ENCODE peak calls at places on chromosomes 12 and 14, in eight cellular contexts. One of them, this sample, is unnamed.

GRCh38 chr14:62807636-62808035 is 237.6 kb downstream of the KCNH5 start:
- DNase-seq in iris pigment epithelial cell: no peak
- DNase-seq in tibial nerve: no peak
- DNase-seq in hippocampal formation: no peak
- DNase-seq in NCI-H1092 treated with DMSO at 0.1 percent for 48 hours: no peak
- DNase-seq in activated T-helper 1 cell treated with anti-CD3 and anti-CD28 coated beads, Interleukin-2, amount 50 U/mL, for 16 hours: no peak
- DNase-seq in AG10803: no peak
- DNase-seq in HS-5: no peak
- DNase-seq in this sample: no peak

GRCh38 chr14:67514650-67515385 is 18.3 kb upstream of the PLEKHH1 start:
- DNase-seq in iris pigment epithelial cell: peak; percentile 44
- DNase-seq in tibial nerve: no peak
- DNase-seq in NCI-H1092 treated with DMSO at 0.1 percent for 48 hours: peak; percentile 53
- DNase-seq in activated T-helper 1 cell treated with anti-CD3 and anti-CD28 coated beads, Interleukin-2, amount 50 U/mL, for 16 hours: no peak
- DNase-seq in AG10803: peak; percentile 33
- DNase-seq in hippocampal formation: no peak
- DNase-seq in HS-5: no peak
- DNase-seq in this sample: peak; percentile 43

GRCh38 chr12:83945871-83946270 is 966.7 kb downstream of the SLC6A15 start:
- DNase-seq in tibial nerve: no peak
- DNase-seq in hippocampal formation: no peak
- DNase-seq in NCI-H1092 treated with DMSO at 0.1 percent for 48 hours: no peak
- DNase-seq in iris pigment epithelial cell: peak; percentile 77
- DNase-seq in AG10803: peak; percentile 53
- DNase-seq in activated T-helper 1 cell treated with anti-CD3 and anti-CD28 coated beads, Interleukin-2, amount 50 U/mL, for 16 hours: no peak
- DNase-seq in HS-5: peak; percentile 58
- DNase-seq in this sample: no peak

GRCh38 chr12:11653215-11653753 is 3.8 kb downstream of the ETV6 start:
- DNase-seq in activated T-helper 1 cell treated with anti-CD3 and anti-CD28 coated beads, Interleukin-2, amount 50 U/mL, for 16 hours: no peak
- DNase-seq in AG10803: peak; percentile 37
- DNase-seq in tibial nerve: no peak
- DNase-seq in NCI-H1092 treated with DMSO at 0.1 percent for 48 hours: no peak
- DNase-seq in iris pigment epithelial cell: peak; percentile 35
- DNase-seq in hippocampal formation: no peak
- DNase-seq in HS-5: no peak
- DNase-seq in this sample: no peak

GRCh38 chr12:50041461-50041860 is 15.9 kb upstream of the ASIC1 start:
- DNase-seq in activated T-helper 1 cell treated with anti-CD3 and anti-CD28 coated beads, Interleukin-2, amount 50 U/mL, for 16 hours: no peak
- DNase-seq in tibial nerve: no peak
- DNase-seq in HS-5: no peak
- DNase-seq in NCI-H1092 treated with DMSO at 0.1 percent for 48 hours: no peak
- DNase-seq in iris pigment epithelial cell: no peak
- DNase-seq in hippocampal formation: no peak
- DNase-seq in AG10803: no peak
- DNase-seq in this sample: no peak

GRCh38 chr12:101480849-101481248 is 5.7 kb downstream of the SPIC start:
- DNase-seq in hippocampal formation: no peak
- DNase-seq in NCI-H1092 treated with DMSO at 0.1 percent for 48 hours: no peak
- DNase-seq in iris pigment epithelial cell: no peak
- DNase-seq in tibial nerve: no peak
- DNase-seq in AG10803: no peak
- DNase-seq in activated T-helper 1 cell treated with anti-CD3 and anti-CD28 coated beads, Interleukin-2, amount 50 U/mL, for 16 hours: no peak
- DNase-seq in HS-5: no peak
- DNase-seq in this sample: no peak

GRCh38 chr14:51921026-51921425 is 60.6 kb downstream of the GNG2 start:
- DNase-seq in AG10803: no peak
- DNase-seq in NCI-H1092 treated with DMSO at 0.1 percent for 48 hours: no peak
- DNase-seq in hippocampal formation: no peak
- DNase-seq in iris pigment epithelial cell: peak; percentile 20
- DNase-seq in activated T-helper 1 cell treated with anti-CD3 and anti-CD28 coated beads, Interleukin-2, amount 50 U/mL, for 16 hours: no peak
- DNase-seq in HS-5: no peak
- DNase-seq in tibial nerve: no peak
- DNase-seq in this sample: no peak

GRCh38 chr12:12717586-12718381 is 616 bp downstream of the CDKN1B start:
- DNase-seq in HS-5: no peak
- DNase-seq in hippocampal formation: no peak
- DNase-seq in tibial nerve: no peak
- DNase-seq in iris pigment epithelial cell: no peak
- DNase-seq in NCI-H1092 treated with DMSO at 0.1 percent for 48 hours: peak; percentile 35
- DNase-seq in AG10803: no peak
- DNase-seq in activated T-helper 1 cell treated with anti-CD3 and anti-CD28 coated beads, Interleukin-2, amount 50 U/mL, for 16 hours: no peak
- DNase-seq in this sample: no peak

GRCh38 chr14:24849471-24849870 is 200.5 kb downstream of the STXBP6 start:
- DNase-seq in tibial nerve: no peak
- DNase-seq in hippocampal formation: no peak
- DNase-seq in iris pigment epithelial cell: no peak
- DNase-seq in AG10803: peak; percentile 49
- DNase-seq in HS-5: no peak
- DNase-seq in activated T-helper 1 cell treated with anti-CD3 and anti-CD28 coated beads, Interleukin-2, amount 50 U/mL, for 16 hours: no peak
- DNase-seq in NCI-H1092 treated with DMSO at 0.1 percent for 48 hours: no peak
- DNase-seq in this sample: no peak

GRCh38 chr12:58814036-58814435 is 106.3 kb downstream of the LRIG3 start:
- DNase-seq in activated T-helper 1 cell treated with anti-CD3 and anti-CD28 coated beads, Interleukin-2, amount 50 U/mL, for 16 hours: no peak
- DNase-seq in tibial nerve: no peak
- DNase-seq in iris pigment epithelial cell: no peak
- DNase-seq in HS-5: no peak
- DNase-seq in NCI-H1092 treated with DMSO at 0.1 percent for 48 hours: no peak
- DNase-seq in AG10803: peak; percentile 76
- DNase-seq in hippocampal formation: no peak
- DNase-seq in this sample: no peak

GRCh38 chr12:62435337-62436163 is 31.1 kb upstream of the MON2 start:
- DNase-seq in NCI-H1092 treated with DMSO at 0.1 percent for 48 hours: peak; percentile 4
- DNase-seq in hippocampal formation: peak; percentile 12
- DNase-seq in HS-5: no peak
- DNase-seq in AG10803: peak; percentile 62
- DNase-seq in tibial nerve: no peak
- DNase-seq in activated T-helper 1 cell treated with anti-CD3 and anti-CD28 coated beads, Interleukin-2, amount 50 U/mL, for 16 hours: peak; percentile 6
- DNase-seq in iris pigment epithelial cell: peak; percentile 68
- DNase-seq in this sample: peak; percentile 33

GRCh38 chr14:71948101-71948500 is 15.9 kb downstream of the RGS6 start:
- DNase-seq in HS-5: no peak
- DNase-seq in activated T-helper 1 cell treated with anti-CD3 and anti-CD28 coated beads, Interleukin-2, amount 50 U/mL, for 16 hours: no peak
- DNase-seq in hippocampal formation: no peak
- DNase-seq in AG10803: no peak
- DNase-seq in tibial nerve: no peak
- DNase-seq in iris pigment epithelial cell: no peak
- DNase-seq in NCI-H1092 treated with DMSO at 0.1 percent for 48 hours: no peak
- DNase-seq in this sample: no peak

This sample was measured in uterus.